ENCODE peak calls at places on chromosome 14, in six cellular contexts. One of them, this sample, is unnamed. For H3K27me3, the result is how much of the 10 kb centered on the place peaks cover.

GRCh38 chr14:100865682-100866591 is 37.6 kb downstream of the RTL1 start:
- DNase-seq in Peyer's patch: no peak
- DNase-seq in Panc1: no peak
- DNase-seq in transverse colon: no peak
- DNase-seq in GM12878: no peak
- DNase-seq in CD4-positive, CD25-positive, alpha-beta regulatory T cell: no peak
- DNase-seq in this sample: peak

GRCh38 chr14:100533647-100534485 is 53.4 kb downstream of the BEGAIN start:
- DNase-seq in Peyer's patch: peak
- DNase-seq in Panc1: no peak
- DNase-seq in transverse colon: peak
- DNase-seq in GM12878: no peak
- DNase-seq in CD4-positive, CD25-positive, alpha-beta regulatory T cell: peak
- DNase-seq in this sample: no peak

GRCh38 chr14:80636071-80636470 is 305.5 kb downstream of the CEP128 start:
- DNase-seq in Peyer's patch: no peak
- DNase-seq in Panc1: no peak
- DNase-seq in transverse colon: no peak
- DNase-seq in GM12878: no peak
- DNase-seq in CD4-positive, CD25-positive, alpha-beta regulatory T cell: no peak
- DNase-seq in this sample: no peak

GRCh38 chr14:50859296-50859624 is 12.6 kb upstream of the ABHD12B start:
- DNase-seq in Peyer's patch: no peak
- DNase-seq in Panc1: no peak
- DNase-seq in transverse colon: no peak
- DNase-seq in GM12878: no peak
- DNase-seq in CD4-positive, CD25-positive, alpha-beta regulatory T cell: no peak
- DNase-seq in this sample: no peak

GRCh38 chr14:55980970-55981369 is 137.2 kb upstream of the PELI2 start:
- DNase-seq in Peyer's patch: no peak
- DNase-seq in Panc1: no peak
- DNase-seq in transverse colon: no peak
- DNase-seq in GM12878: no peak
- DNase-seq in CD4-positive, CD25-positive, alpha-beta regulatory T cell: no peak
- DNase-seq in this sample: no peak

GRCh38 chr14:51873221-51873893 is 12.9 kb downstream of the GNG2 start:
- DNase-seq in Peyer's patch: no peak
- DNase-seq in Panc1: no peak
- DNase-seq in transverse colon: no peak
- DNase-seq in GM12878: peak
- DNase-seq in CD4-positive, CD25-positive, alpha-beta regulatory T cell: peak
- DNase-seq in this sample: no peak

GRCh38 chr14:51167587-51168219 is 72.3 kb upstream of the TMX1 start:
- DNase-seq in Peyer's patch: no peak
- DNase-seq in Panc1: no peak
- DNase-seq in transverse colon: no peak
- DNase-seq in GM12878: no peak
- DNase-seq in CD4-positive, CD25-positive, alpha-beta regulatory T cell: no peak
- DNase-seq in this sample: no peak

GRCh38 chr14:90483551-90483950 is 86.7 kb downstream of the CALM1 start:
- DNase-seq in Peyer's patch: no peak
- DNase-seq in Panc1: no peak
- DNase-seq in transverse colon: peak
- DNase-seq in GM12878: no peak
- DNase-seq in CD4-positive, CD25-positive, alpha-beta regulatory T cell: no peak
- DNase-seq in this sample: peak

GRCh38 chr14:23559010-23559920 is 3.2 kb downstream of the THTPA start:
- DNase-seq in Peyer's patch: peak
- DNase-seq in Panc1: no peak
- DNase-seq in transverse colon: peak
- DNase-seq in GM12878: no peak
- DNase-seq in CD4-positive, CD25-positive, alpha-beta regulatory T cell: peak
- DNase-seq in this sample: peak

GRCh38 chr14:96403409-96403808 is 11.5 kb downstream of the AK7 start:
- DNase-seq in Peyer's patch: no peak
- DNase-seq in Panc1: no peak
- DNase-seq in transverse colon: no peak
- DNase-seq in GM12878: no peak
- DNase-seq in CD4-positive, CD25-positive, alpha-beta regulatory T cell: no peak
- DNase-seq in this sample: no peak
- H3K27ac ChIP-seq in Peyer's patch: no peak
- H3K27ac ChIP-seq in Panc1: no peak
- H3K27ac ChIP-seq in transverse colon: no peak
- H3K27ac ChIP-seq in GM12878: no peak
- H3K27ac ChIP-seq in CD4-positive, CD25-positive, alpha-beta regulatory T cell: no peak
- H3K27ac ChIP-seq in this sample: no peak

GRCh38 chr14:36020120-36021029 is 156.1 kb downstream of the PTCSC3 start:
- DNase-seq in Peyer's patch: no peak
- DNase-seq in Panc1: no peak
- DNase-seq in transverse colon: no peak
- DNase-seq in GM12878: no peak
- DNase-seq in CD4-positive, CD25-positive, alpha-beta regulatory T cell: no peak
- DNase-seq in this sample: no peak

GRCh38 chr14:36022765-36023415 is 153.6 kb downstream of the PTCSC3 start:
- DNase-seq in Peyer's patch: no peak
- DNase-seq in Panc1: no peak
- DNase-seq in transverse colon: no peak
- DNase-seq in GM12878: no peak
- DNase-seq in CD4-positive, CD25-positive, alpha-beta regulatory T cell: no peak
- DNase-seq in this sample: no peak

GRCh38 chr14:36021926-36022325 is 154.6 kb downstream of the PTCSC3 start:
- DNase-seq in Peyer's patch: no peak
- DNase-seq in Panc1: no peak
- DNase-seq in transverse colon: no peak
- DNase-seq in GM12878: no peak
- DNase-seq in CD4-positive, CD25-positive, alpha-beta regulatory T cell: no peak
- DNase-seq in this sample: no peak

GRCh38 chr14:36021030-36021422 is 155.5 kb downstream of the PTCSC3 start:
- DNase-seq in Peyer's patch: no peak
- DNase-seq in Panc1: no peak
- DNase-seq in transverse colon: no peak
- DNase-seq in GM12878: peak
- DNase-seq in CD4-positive, CD25-positive, alpha-beta regulatory T cell: no peak
- DNase-seq in this sample: no peak

DNA sequence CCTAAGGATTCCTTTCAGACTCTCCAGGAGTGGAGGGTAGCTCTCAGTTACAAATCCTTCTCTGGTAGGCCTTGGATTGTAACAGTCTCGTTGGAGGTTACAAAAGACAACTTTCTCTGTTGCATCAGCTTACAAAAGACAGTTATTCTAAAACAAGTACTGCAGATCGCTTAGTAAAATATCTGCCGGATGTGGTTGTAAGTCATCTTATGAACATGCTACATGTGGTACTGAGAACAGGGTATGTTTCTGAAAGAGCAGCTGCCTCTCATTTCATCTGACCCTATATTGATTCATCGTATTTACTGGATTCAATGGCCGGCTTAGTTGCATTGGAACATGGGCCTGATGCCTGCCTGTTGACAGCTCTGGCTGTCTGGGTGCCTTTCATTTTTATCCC is 157.4 kb downstream of the PTCSC3 start:
- DNase-seq in Peyer's patch: no peak
- DNase-seq in Panc1: no peak
- DNase-seq in transverse colon: no peak
- DNase-seq in GM12878: no peak
- DNase-seq in CD4-positive, CD25-positive, alpha-beta regulatory T cell: no peak
- DNase-seq in this sample: no peak
- H3K27me3 ChIP-seq in Peyer's patch: under half
- H3K27me3 ChIP-seq in Panc1: under half
- H3K27me3 ChIP-seq in transverse colon: under half
- H3K27me3 ChIP-seq in GM12878: under half
- H3K27me3 ChIP-seq in CD4-positive, CD25-positive, alpha-beta regulatory T cell: under half
- H3K27me3 ChIP-seq in this sample: under half

GRCh38 chr14:65211341-65211987 is 109.1 kb upstream of the MAX start:
- DNase-seq in Peyer's patch: no peak
- DNase-seq in Panc1: no peak
- DNase-seq in transverse colon: no peak
- DNase-seq in GM12878: no peak
- DNase-seq in CD4-positive, CD25-positive, alpha-beta regulatory T cell: no peak
- DNase-seq in this sample: no peak

GRCh38 chr14:65210118-65210826 is 108.0 kb upstream of the MAX start:
- DNase-seq in Peyer's patch: peak
- DNase-seq in Panc1: no peak
- DNase-seq in transverse colon: no peak
- DNase-seq in GM12878: peak
- DNase-seq in CD4-positive, CD25-positive, alpha-beta regulatory T cell: no peak
- DNase-seq in this sample: no peak

GRCh38 chr14:65213316-65213715 is 111.0 kb upstream of the MAX start:
- DNase-seq in Peyer's patch: no peak
- DNase-seq in Panc1: no peak
- DNase-seq in transverse colon: no peak
- DNase-seq in GM12878: no peak
- DNase-seq in CD4-positive, CD25-positive, alpha-beta regulatory T cell: no peak
- DNase-seq in this sample: no peak

GRCh38 chr14:65208548-65208947 is 106.2 kb upstream of the MAX start:
- DNase-seq in Peyer's patch: no peak
- DNase-seq in Panc1: no peak
- DNase-seq in transverse colon: no peak
- DNase-seq in GM12878: no peak
- DNase-seq in CD4-positive, CD25-positive, alpha-beta regulatory T cell: no peak
- DNase-seq in this sample: no peak

GRCh38 chr14:65210827-65211192 is 108.5 kb upstream of the MAX start:
- DNase-seq in Peyer's patch: no peak
- DNase-seq in Panc1: no peak
- DNase-seq in transverse colon: no peak
- DNase-seq in GM12878: no peak
- DNase-seq in CD4-positive, CD25-positive, alpha-beta regulatory T cell: no peak
- DNase-seq in this sample: no peak
- H3K27ac ChIP-seq in Peyer's patch: no peak
- H3K27ac ChIP-seq in Panc1: no peak
- H3K27ac ChIP-seq in transverse colon: no peak
- H3K27ac ChIP-seq in GM12878: peak
- H3K27ac ChIP-seq in CD4-positive, CD25-positive, alpha-beta regulatory T cell: no peak
- H3K27ac ChIP-seq in this sample: no peak

GRCh38 chr14:104066719-104067118 is 18.8 kb upstream of the ASPG start:
- DNase-seq in Peyer's patch: no peak
- DNase-seq in Panc1: no peak
- DNase-seq in transverse colon: no peak
- DNase-seq in GM12878: no peak
- DNase-seq in CD4-positive, CD25-positive, alpha-beta regulatory T cell: no peak
- DNase-seq in this sample: no peak
- H3K27me3 ChIP-seq in Peyer's patch: under half
- H3K27me3 ChIP-seq in Panc1: under half
- H3K27me3 ChIP-seq in transverse colon: under half
- H3K27me3 ChIP-seq in GM12878: under half
- H3K27me3 ChIP-seq in CD4-positive, CD25-positive, alpha-beta regulatory T cell: under half
- H3K27me3 ChIP-seq in this sample: under half

GRCh38 chr14:93016275-93016845 is 93.4 kb downstream of the CHGA start:
- DNase-seq in Peyer's patch: no peak
- DNase-seq in Panc1: no peak
- DNase-seq in transverse colon: no peak
- DNase-seq in GM12878: no peak
- DNase-seq in CD4-positive, CD25-positive, alpha-beta regulatory T cell: no peak
- DNase-seq in this sample: no peak
- H3K27ac ChIP-seq in Peyer's patch: no peak
- H3K27ac ChIP-seq in Panc1: no peak
- H3K27ac ChIP-seq in transverse colon: no peak
- H3K27ac ChIP-seq in GM12878: no peak
- H3K27ac ChIP-seq in CD4-positive, CD25-positive, alpha-beta regulatory T cell: no peak
- H3K27ac ChIP-seq in this sample: no peak